ENCODE peak calls at places on chromosome 1, in four cellular contexts. Q is HepG2, P is K562, R is GM12878. O is an unnamed sample.

GRCh38 chr1:48767957-48768510 is 8.7 kb downstream of the BEND5 start:
- DNase-seq in R (no peak), Q (no peak), P (no peak), O (no peak)

GRCh38 chr1:109399326-109399957 is 1.7 kb upstream of the SORT1 start:
- DNase-seq in Q (peak; percentile 72), R (no peak), P (peak; percentile 57), O (peak; percentile 16)

GRCh38 chr1:246492611-246493245 is 14.4 kb downstream of the SMYD3 start:
- DNase-seq in Q (peak; percentile 35), R (no peak), P (peak; percentile 60), O (peak; percentile 65)

GRCh38 chr1:215023151-215023832 is 59.2 kb upstream of the KCNK2 start:
- DNase-seq in Q (no peak), P (no peak), R (no peak), O (no peak)

GRCh38 chr1:157137051-157137772 is 983 bp downstream of the ETV3 start:
- DNase-seq in Q (no peak), R (no peak), P (peak; percentile 38), O (peak; percentile 46)

GRCh38 chr1:89943846-89944781 is 50.8 kb upstream of the ZNF326 start:
- DNase-seq in P (no peak), R (no peak), Q (no peak), O (no peak)

GRCh38 chr1:10677508-10678364 is 118.7 kb downstream of the CASZ1 start:
- DNase-seq in Q (peak; percentile 66), P (no peak), R (no peak), O (no peak)

GRCh38 chr1:22490309-22490708 is 38.7 kb downstream of the ZBTB40 start:
- DNase-seq in R (no peak), Q (no peak), P (no peak), O (no peak)

GRCh38 chr1:157034137-157034800 is 11.3 kb downstream of the ARHGEF11 start:
- DNase-seq in Q (peak; percentile 13), R (no peak), P (no peak), O (no peak)

GRCh38 chr1:4027008-4027407 is 126.9 kb upstream of the C1orf174 start:
- DNase-seq in Q (no peak), R (no peak), P (no peak), O (no peak)
- H3K27ac ChIP-seq in Q (no peak overlapping the region), R (no peak overlapping the region), P (no peak overlapping the region), O (no peak overlapping the region)

DNA sequence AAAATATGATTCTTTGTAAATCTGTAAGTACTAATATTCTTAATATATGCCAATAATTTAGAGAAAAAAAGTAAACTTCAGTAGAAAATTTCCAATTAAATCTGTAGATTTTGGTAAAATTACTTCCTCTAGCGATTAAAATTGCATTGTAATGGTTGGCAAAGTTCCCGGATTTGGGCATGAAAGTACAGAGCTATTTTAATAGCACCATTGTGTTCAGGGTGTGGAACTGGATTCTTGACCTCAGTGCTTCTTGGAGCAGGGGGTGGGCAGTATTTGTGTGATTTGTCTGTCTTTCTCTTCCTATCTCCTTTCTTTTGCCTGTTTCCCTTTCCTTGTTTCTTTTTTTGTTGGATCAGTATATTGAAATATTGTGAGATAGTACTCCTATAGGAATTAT is 72.1 kb downstream of the DNM3 start:
- DNase-seq in R (no peak), P (no peak), Q (peak; percentile 5), O (peak; percentile 87)
- TF ChIP-seq CHD4 in R (no peak), P (no peak), Q (no peak), O (no peak)

GRCh38 chr1:2525896-2526823 is at the start of gene PANK4:
- DNase-seq in Q (peak; percentile 84), R (no peak), P (peak; percentile 91), O (peak; percentile 80)
- H3K27ac ChIP-seq in Q (peak within 1 kb of the TSS; percentile 49), R (peak within 1 kb of the TSS; percentile 47), P (peak within 1 kb of the TSS; percentile 84), O (peak within 1 kb of the TSS; percentile 94)

GRCh38 chr1:213374369-213374768 is 323.3 kb downstream of the RPS6KC1 start:
- DNase-seq in P (peak; percentile 82), Q (peak; percentile 73), R (no peak), O (peak; percentile 76)
- TF ChIP-seq CHD4 in P (no peak), Q (no peak), R (no peak), O (no peak)

DNA sequence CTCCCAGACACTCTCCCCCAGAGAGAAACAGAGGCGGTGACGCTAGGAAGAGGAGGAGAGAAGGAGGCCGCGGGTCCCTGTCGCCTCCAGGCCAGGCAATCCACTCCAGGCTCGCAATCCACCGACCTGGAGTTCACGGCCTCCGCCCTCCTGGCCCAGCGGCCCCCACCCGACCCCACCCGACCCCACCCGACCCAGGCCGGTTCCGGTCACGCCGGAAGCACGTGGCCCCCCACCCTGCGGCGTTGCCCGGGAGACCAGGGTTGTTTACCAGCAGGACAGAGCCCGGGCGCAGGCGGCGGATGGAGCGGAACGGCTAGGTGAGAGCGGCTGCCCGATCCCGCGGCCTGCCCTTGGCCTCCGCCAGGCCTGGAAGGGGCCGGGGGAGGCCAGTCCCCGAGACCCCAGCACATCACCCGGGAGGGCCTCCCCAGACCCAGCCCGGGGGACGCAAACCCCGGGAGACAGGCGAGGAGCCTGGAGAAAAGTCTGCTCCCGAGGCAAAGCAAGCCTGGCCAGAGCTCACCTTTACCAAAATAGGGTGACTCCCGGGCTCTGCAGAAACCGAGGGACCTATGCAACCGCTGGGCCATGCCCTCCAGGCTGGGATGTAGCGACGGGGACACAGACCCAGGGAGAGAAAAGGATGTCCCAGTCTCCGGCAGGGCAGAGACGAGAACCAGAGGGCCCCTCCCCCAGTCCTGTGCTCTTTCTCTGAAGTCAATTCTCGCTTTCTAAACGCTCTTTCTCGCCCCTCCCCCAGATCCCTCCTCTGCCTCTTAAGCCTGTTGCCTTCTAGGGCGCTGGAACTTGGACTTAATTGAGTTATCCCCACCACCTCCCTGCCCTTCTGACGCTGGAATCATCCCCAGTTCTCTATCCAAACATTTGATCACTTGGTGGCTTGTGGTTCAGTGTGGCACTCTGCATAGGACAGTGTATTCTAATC is at the start of the genes PLA2G2C and UBXN10:
- DNase-seq in R (no peak), P (peak; percentile 97), Q (peak; percentile 13), O (no peak)
- H3K27ac ChIP-seq in R (no peak within 1 kb of the TSS), P (peak within 1 kb of the TSS; percentile 95), Q (no peak within 1 kb of the TSS), O (no peak within 1 kb of the TSS)

DNA sequence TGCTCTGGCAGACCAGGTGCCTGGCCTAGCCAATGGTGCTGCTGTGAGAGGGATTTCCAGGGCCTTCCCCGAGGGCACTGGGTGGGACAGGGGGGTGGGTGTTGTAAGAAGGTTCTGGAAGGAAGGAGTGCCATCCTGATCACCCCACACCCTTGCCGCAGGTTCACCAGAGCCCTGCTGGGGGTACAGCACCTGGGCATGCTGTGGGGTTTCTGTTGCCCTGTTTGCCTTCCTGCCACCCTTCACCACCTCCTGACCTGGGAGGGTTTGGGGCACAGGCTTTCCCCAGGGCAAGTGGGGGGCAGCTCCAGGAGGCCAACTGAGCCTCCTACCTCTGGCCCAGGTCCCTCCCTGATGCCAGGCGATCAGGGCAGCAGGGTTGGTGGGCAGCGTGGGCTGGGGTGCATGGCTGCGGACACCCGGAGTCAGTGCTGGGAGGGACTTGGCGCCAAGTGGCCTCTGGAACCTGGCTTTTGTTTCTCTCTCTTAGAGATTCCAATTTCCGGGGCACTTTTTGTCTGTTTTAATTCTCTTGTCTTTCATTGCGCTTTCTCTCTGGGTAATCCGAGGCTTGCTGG is 318.8 kb downstream of the PTPRU start:
- DNase-seq in R (no peak), Q (no peak), P (no peak), O (no peak)
- TF ChIP-seq CHD4 in R (no peak), Q (no peak), P (no peak), O (no peak)

GRCh38 chr1:221907531-221907930 is 165.6 kb upstream of the DUSP10 start:
- DNase-seq in Q (no peak), R (no peak), P (no peak), O (no peak)
- H3K27ac ChIP-seq in Q (no peak overlapping the region), R (no peak overlapping the region), P (no peak overlapping the region), O (no peak overlapping the region)

GRCh38 chr1:16351449-16351993 is 759 bp downstream of the FBXO42 start:
- DNase-seq in Q (no peak), P (no peak), R (no peak), O (no peak)
- TF ChIP-seq CHD4 in Q (no peak), P (no peak), R (no peak), O (no peak)

GRCh38 chr1:171699526-171699925 is 42.3 kb downstream of the VAMP4 start:
- DNase-seq in P (no peak), Q (no peak), R (no peak), O (no peak)
- H3K27ac ChIP-seq in P (no peak overlapping the region), Q (no peak overlapping the region), R (no peak overlapping the region), O (no peak overlapping the region)

O was measured in A549.